ENCODE peak calls at places on chromosomes 5 and 9, in six cellular contexts. G is A549, U is SK-N-SH, S is GM12878, X is HepG2, L is K562. E is an unnamed sample.
A peak's percentile ranks its signal among the peaks of the same experiment; 100 is the strongest.

GRCh38 chr5:123929055-123929474 is 417.1 kb downstream of the CSNK1G3 start:
- DNase-seq in L (no peak), G (no peak), U (no peak), S (peak; percentile 28), X (no peak), E (no peak)

GRCh38 chr5:109588281-109589035 is 101.3 kb upstream of the MAN2A1 start:
- DNase-seq in L (no peak), G (no peak), U (no peak), X (no peak), S (no peak), E (no peak)

GRCh38 chr5:43019615-43020293 is 20.4 kb downstream of the ANXA2R start:
- DNase-seq in U (peak; percentile 47), S (no peak), L (no peak), X (peak; percentile 88), G (peak; percentile 51), E (peak; percentile 91)

GRCh38 chr5:119328753-119329602 is 26.8 kb upstream of the TNFAIP8 start:
- DNase-seq in S (no peak), U (no peak), L (no peak), G (no peak), X (no peak), E (peak; percentile 87)

GRCh38 chr5:81420039-81420667 is 26.2 kb upstream of the ACOT12 start:
- DNase-seq in L (no peak), X (no peak), U (no peak), G (peak; percentile 47), S (no peak), E (peak; percentile 96)

GRCh38 chr5:6525910-6526309 is 77.3 kb downstream of the UBE2QL1 start:
- DNase-seq in L (peak; percentile 63), X (peak; percentile 21), G (peak; percentile 40), U (peak; percentile 77), S (no peak), E (peak; percentile 1)

GRCh38 chr5:94693043-94693822 is 74.8 kb downstream of the SLF1 start:
- DNase-seq in U (peak; percentile 16), X (peak; percentile 33), G (no peak), S (no peak), L (no peak), E (peak; percentile 93)

GRCh38 chr5:170104710-170105109 is 987 bp upstream of the FOXI1 start:
- DNase-seq in S (no peak), X (no peak), G (no peak), L (no peak), U (no peak), E (no peak)

GRCh38 chr5:14035859-14036440 is 91.5 kb upstream of the DNAH5 start:
- DNase-seq in G (peak; percentile 95), U (no peak), L (no peak), X (peak; percentile 73), S (no peak), E (peak; percentile 100)

GRCh38 chr9:10026585-10026984 is 586.2 kb downstream of the PTPRD start:
- DNase-seq in G (no peak), S (no peak), U (no peak), L (no peak), X (no peak), E (no peak)

GRCh38 chr9:121074370-121075250 is at the start of gene CNTRL:
- DNase-seq in G (peak; percentile 73), U (peak; percentile 93), X (peak; percentile 71), L (peak; percentile 86), S (peak; percentile 62), E (peak; percentile 85)

GRCh38 chr9:136946893-136947891 is 2.1 kb downstream of the C8G start:
- DNase-seq in G (no peak), U (no peak), L (no peak), S (no peak), X (no peak), E (no peak)

GRCh38 chr5:104265531-104266130 is 703.0 kb upstream of the NUDT12 start:
- DNase-seq in L (no peak), U (no peak), G (no peak), S (no peak), X (no peak), E (no peak)

GRCh38 chr5:52802272-52803011 is 14.7 kb downstream of the ITGA1 start:
- DNase-seq in L (no peak), S (no peak), U (no peak), X (no peak), G (no peak), E (peak; percentile 50)
- TF ChIP-seq SMC3 in L (no peak), S (no peak), U (no peak), X (no peak), G (no peak), E (no peak)

DNA sequence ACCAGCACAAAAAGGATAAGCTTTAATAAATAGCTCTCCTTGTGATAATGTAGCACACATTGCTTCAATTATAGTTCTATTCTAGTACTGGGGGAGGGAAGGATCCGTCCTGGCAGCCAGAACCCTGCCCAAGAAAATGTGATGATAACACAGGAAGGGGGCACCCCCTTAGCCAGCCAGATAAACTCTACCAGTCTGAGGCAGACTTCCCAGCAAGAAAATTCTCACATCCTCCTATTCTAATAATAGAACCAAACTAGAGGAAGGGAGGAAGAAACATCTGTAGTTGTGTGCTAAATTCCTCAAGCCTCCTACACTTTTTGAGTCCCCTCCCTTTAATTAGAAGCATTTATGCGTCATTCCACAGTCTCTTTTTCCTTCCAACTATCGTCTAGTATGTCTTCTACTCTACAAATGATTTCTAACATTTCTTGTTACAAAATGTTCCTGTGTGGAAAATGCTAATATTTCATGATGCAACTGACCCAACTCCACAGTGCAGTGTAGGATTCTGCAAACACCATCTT is 261.0 kb downstream of the SEMA5A start:
- DNase-seq in G (no peak), U (peak; percentile 27), S (no peak), X (no peak), L (no peak), E (peak; percentile 58)
- TF ChIP-seq SMC3 in G (no peak), U (no peak), S (no peak), X (no peak), L (no peak), E (no peak)

GRCh38 chr9:35962126-35962906 is 4.4 kb upstream of the OR2S2 start:
- DNase-seq in X (no peak), G (no peak), L (peak; percentile 13), U (peak; percentile 22), S (no peak), E (peak; percentile 85)
- TF ChIP-seq SMC3 in X (no peak), G (no peak), L (no peak), U (no peak), S (no peak), E (no peak)

GRCh38 chr5:160311491-160312138 is 749 bp downstream of the CCNJL start:
- DNase-seq in S (no peak), L (no peak), G (no peak), X (no peak), U (no peak), E (no peak)
- TF ChIP-seq SMC3 in S (no peak), L (no peak), G (no peak), X (no peak), U (no peak), E (no peak)

GRCh38 chr9:105158898-105159297 is 85.6 kb upstream of the SLC44A1 start:
- DNase-seq in X (no peak), S (no peak), G (no peak), L (no peak), U (no peak), E (no peak)
- TF ChIP-seq SMC3 in X (no peak), S (no peak), G (no peak), L (no peak), U (no peak), E (no peak)

GRCh38 chr5:177595991-177596774 is 3.7 kb upstream of the B4GALT7 start:
- DNase-seq in S (no peak), L (no peak), U (no peak), X (no peak), G (no peak), E (no peak)

GRCh38 chr5:177596775-177597238 is 3.1 kb upstream of the B4GALT7 start:
- DNase-seq in G (no peak), L (no peak), X (no peak), S (no peak), U (no peak), E (no peak)

GRCh38 chr5:177601126-177601525 is 1.2 kb downstream of the B4GALT7 start:
- DNase-seq in L (no peak), X (no peak), U (no peak), S (no peak), G (no peak), E (no peak)

GRCh38 chr5:177600458-177601018 is 606 bp downstream of the B4GALT7 start:
- DNase-seq in U (no peak), G (no peak), L (no peak), X (no peak), S (no peak), E (peak; percentile 54)

GRCh38 chr5:177598477-177598876 is 1.5 kb upstream of the B4GALT7 start:
- DNase-seq in U (no peak), S (no peak), L (no peak), G (no peak), X (no peak), E (no peak)
- TF ChIP-seq SMC3 in U (no peak), S (no peak), L (no peak), G (no peak), X (no peak), E (no peak)

DNA sequence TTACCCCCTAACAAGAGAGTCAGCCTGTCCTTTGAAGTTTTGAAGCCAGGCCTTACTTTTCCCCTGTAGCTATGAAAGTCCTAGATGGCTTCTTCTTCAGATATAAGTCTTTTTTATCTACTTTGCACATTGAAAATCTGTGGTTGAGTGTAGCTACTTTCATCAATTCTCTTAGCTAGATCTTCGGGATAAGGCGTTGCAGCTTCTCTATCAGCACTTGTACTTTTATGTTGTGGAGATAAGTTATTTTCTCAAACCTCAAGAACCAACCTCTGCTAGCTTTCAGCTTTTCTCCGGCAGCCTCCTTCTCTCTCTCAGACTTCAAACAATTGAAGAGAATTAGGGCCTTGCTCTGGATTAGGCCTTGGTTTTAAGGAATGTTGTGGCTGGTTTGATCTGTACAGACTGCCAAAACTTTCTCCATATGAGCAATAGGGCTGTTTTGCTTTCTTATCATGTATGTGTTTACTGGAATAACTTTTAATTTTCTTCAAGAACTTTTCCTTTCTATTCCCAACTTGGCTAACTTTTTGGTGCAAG is 21.7 kb downstream of the CATSPER3 start:
- DNase-seq in X (no peak), S (no peak), U (no peak), G (no peak), L (no peak), E (peak; percentile 45)
- TF ChIP-seq SMC3 in X (no peak), S (no peak), U (no peak), G (no peak), L (no peak), E (no peak)

GRCh38 chr5:9105851-9106250 is 440.0 kb downstream of the SEMA5A start:
- DNase-seq in U (no peak), G (no peak), S (no peak), L (no peak), X (no peak), E (peak; percentile 55)
- TF ChIP-seq SMC3 in U (no peak), G (no peak), S (no peak), L (no peak), X (no peak), E (no peak)

GRCh38 chr5:34504967-34505366 is 151.2 kb upstream of the RAI14 start:
- DNase-seq in L (no peak), S (no peak), G (no peak), U (no peak), X (no peak), E (no peak)
- TF ChIP-seq SMC3 in L (no peak), S (no peak), G (no peak), U (no peak), X (no peak), E (no peak)